ENCODE peak calls at places on chromosomes 16 and 17, in five cellular contexts. H is left lung, V is dorsolateral prefrontal cortex, Z is prostate gland, J is heart left ventricle. P is an unnamed sample.
A peak's percentile ranks its signal among the peaks of the same experiment; 100 is the strongest.

GRCh38 chr16:67814567-67814966 is 7.9 kb downstream of the TSNAXIP1 start:
- DNase-seq in H (no peak), Z (no peak), J (no peak), V (no peak), P (no peak)

GRCh38 chr16:85372627-85373372 is 240.3 kb upstream of the GSE1 start:
- DNase-seq in Z (no peak), J (no peak), V (no peak), H (no peak), P (no peak)

GRCh38 chr16:23962001-23962400 is 126.2 kb downstream of the PRKCB start:
- DNase-seq in Z (no peak), V (no peak), J (no peak), H (no peak), P (no peak)

GRCh38 chr17:58088624-58089023 is 5.4 kb downstream of the DYNLL2 start:
- DNase-seq in V (no peak), J (no peak), H (no peak), Z (no peak), P (no peak)

GRCh38 chr16:19718624-19718965 is 524 bp downstream of the IQCK start:
- DNase-seq in H (no peak), V (no peak), J (no peak), Z (no peak), P (no peak)

GRCh38 chr16:2183671-2184070 is 12.7 kb downstream of the CASKIN1 start:
- DNase-seq in V (no peak), H (no peak), Z (no peak), J (no peak), P (no peak)

GRCh38 chr17:78358538-78359215 is 1.2 kb downstream of the SOCS3 start:
- DNase-seq in H (no peak), V (no peak), J (no peak), Z (no peak), P (no peak)

GRCh38 chr17:2977157-2977556 is 86.2 kb downstream of the OR1D5 start:
- DNase-seq in V (no peak), H (no peak), J (no peak), Z (no peak), P (no peak)

GRCh38 chr16:57720142-57720575 is 15.4 kb upstream of the KATNB1 start:
- DNase-seq in V (peak; percentile 43), J (peak; percentile 52), H (peak; percentile 89), Z (peak; percentile 51), P (peak; percentile 61)

GRCh38 chr17:66805567-66805966 is 29.4 kb upstream of the CACNG5 start:
- DNase-seq in J (no peak), H (no peak), V (no peak), Z (no peak), P (no peak)

GRCh38 chr16:11743308-11744074 is 834 bp upstream of the TXNDC11 start:
- DNase-seq in H (no peak), V (no peak), J (peak; percentile 37), Z (no peak), P (peak; percentile 59)

GRCh38 chr17:2374549-2375285 is 26.1 kb downstream of the MNT start:
- DNase-seq in V (no peak), Z (no peak), H (no peak), J (no peak), P (no peak)

GRCh38 chr17:10772425-10773380 is 31.2 kb downstream of the TMEM238L start:
- DNase-seq in Z (peak; percentile 29), H (no peak), V (no peak), J (no peak), P (no peak)

GRCh38 chr17:18043491-18043890 is 4.3 kb downstream of the GID4 start:
- DNase-seq in H (no peak), V (no peak), J (no peak), Z (no peak), P (no peak)

GRCh38 chr16:65888201-65888600 is 478.3 kb upstream of the CDH5 start:
- DNase-seq in J (no peak), H (no peak), Z (no peak), V (no peak), P (no peak)

GRCh38 chr17:67633751-67634191 is 84.0 kb upstream of the NOL11 start:
- DNase-seq in H (no peak), Z (no peak), J (peak; percentile 47), V (no peak), P (no peak)

GRCh38 chr17:69012895-69013805 is 47.6 kb downstream of the ABCA9 start:
- DNase-seq in V (no peak), Z (no peak), J (no peak), H (no peak), P (no peak)

GRCh38 chr17:34581446-34582184 is 2.2 kb downstream of the TMEM132E start:
- DNase-seq in J (no peak), V (no peak), H (no peak), Z (no peak), P (no peak)

GRCh38 chr16:80974649-80975376 is 31.9 kb downstream of the CMC2 start:
- DNase-seq in H (no peak), V (no peak), Z (no peak), J (peak; percentile 38), P (no peak)

GRCh38 chr17:79438045-79438444 is 172.8 kb downstream of the RBFOX3 start:
- DNase-seq in V (no peak), H (peak; percentile 17), J (no peak), Z (no peak), P (no peak)

GRCh38 chr16:71311553-71312158 is 22.5 kb upstream of the CMTR2 start:
- DNase-seq in J (no peak), H (no peak), V (no peak), Z (no peak), P (no peak)

GRCh38 chr17:55168970-55169687 is 95.6 kb upstream of the HLF start:
- DNase-seq in J (no peak), Z (no peak), H (no peak), V (no peak), P (no peak)

DNA sequence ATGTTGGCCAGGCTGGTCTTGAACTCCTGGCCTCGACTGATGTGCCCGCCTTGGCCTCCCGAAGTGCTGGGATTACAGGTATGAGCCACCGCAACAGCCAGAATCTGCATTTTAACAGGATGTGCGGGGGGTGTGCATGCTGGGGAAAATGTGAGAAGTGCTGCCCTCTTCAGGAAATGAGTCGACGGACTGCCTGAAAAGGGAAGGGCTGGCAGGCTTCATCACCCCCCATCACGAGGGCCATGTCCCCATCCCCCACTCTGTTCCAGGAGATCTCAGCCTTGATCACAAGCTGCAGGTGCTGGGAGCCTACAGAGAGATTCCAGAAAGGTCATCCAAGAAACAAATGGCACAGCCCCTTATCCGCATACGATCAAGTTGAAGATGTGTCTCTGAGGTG is 195.3 kb upstream of the RPL38 start:
- DNase-seq in Z (no peak), H (no peak), V (no peak), J (no peak), P (no peak)
- TF ChIP-seq CTCF in Z (no peak), H (no peak), V (peak; percentile 31), J (no peak), P (no peak)

GRCh38 chr17:75654176-75654575 is 12.8 kb downstream of the RECQL5 start:
- DNase-seq in Z (no peak), V (no peak), H (no peak), J (no peak), P (no peak)
- TF ChIP-seq CTCF in Z (peak; percentile 33), V (peak; percentile 80), H (no peak), J (peak; percentile 35), P (no peak)

DNA sequence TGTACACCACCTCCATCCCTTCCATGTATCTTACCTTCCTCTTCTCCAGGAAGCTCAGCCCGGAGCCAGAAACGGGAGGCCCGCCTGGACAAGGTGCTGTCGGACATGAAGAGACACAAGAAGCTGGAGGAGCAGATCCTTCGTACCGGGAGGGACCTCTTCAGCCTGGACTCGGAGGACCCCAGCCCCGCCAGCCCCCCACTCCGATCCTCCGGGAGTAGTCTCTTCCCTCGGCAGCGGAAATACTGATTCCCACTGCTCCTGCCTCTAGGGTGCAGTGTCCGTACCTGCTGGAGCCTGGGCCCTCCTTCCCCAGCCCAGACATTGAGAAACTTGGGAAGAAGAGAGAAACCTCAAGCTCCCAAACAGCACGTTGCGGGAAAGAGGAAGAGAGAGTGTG is 756 bp upstream of the MVP start:
- DNase-seq in H (no peak), Z (no peak), V (no peak), J (no peak), P (no peak)
- TF ChIP-seq CTCF in H (no peak), Z (no peak), V (no peak), J (no peak), P (no peak)

GRCh38 chr17:4335185-4335584 is 31.3 kb downstream of the UBE2G1 start:
- DNase-seq in H (no peak), J (no peak), Z (no peak), V (no peak), P (no peak)
- TF ChIP-seq CTCF in H (no peak), J (no peak), Z (no peak), V (no peak), P (no peak)

DNA sequence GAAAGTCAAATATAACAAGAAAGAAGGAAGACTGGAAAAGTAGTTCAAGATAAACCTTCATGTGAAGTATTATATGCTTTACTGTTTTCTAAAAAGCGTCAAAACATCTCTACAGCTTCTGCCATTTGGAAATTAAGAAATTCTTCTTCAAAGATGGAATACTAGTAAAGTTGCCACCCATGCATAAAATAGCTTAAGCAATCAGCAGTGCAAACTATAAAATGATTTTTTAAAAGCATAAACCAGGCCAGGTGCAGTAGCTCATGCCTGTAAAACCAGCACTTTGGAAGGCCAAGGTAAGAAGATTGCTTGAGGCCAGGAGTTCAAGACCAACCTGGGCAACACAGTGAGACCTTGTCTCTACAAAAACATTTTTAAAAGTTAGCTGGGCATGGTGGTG is 68.2 kb downstream of the USP32 start:
- DNase-seq in Z (no peak), H (no peak), J (no peak), V (no peak), P (no peak)
- TF ChIP-seq CTCF in Z (no peak), H (no peak), J (no peak), V (no peak), P (no peak)

DNA sequence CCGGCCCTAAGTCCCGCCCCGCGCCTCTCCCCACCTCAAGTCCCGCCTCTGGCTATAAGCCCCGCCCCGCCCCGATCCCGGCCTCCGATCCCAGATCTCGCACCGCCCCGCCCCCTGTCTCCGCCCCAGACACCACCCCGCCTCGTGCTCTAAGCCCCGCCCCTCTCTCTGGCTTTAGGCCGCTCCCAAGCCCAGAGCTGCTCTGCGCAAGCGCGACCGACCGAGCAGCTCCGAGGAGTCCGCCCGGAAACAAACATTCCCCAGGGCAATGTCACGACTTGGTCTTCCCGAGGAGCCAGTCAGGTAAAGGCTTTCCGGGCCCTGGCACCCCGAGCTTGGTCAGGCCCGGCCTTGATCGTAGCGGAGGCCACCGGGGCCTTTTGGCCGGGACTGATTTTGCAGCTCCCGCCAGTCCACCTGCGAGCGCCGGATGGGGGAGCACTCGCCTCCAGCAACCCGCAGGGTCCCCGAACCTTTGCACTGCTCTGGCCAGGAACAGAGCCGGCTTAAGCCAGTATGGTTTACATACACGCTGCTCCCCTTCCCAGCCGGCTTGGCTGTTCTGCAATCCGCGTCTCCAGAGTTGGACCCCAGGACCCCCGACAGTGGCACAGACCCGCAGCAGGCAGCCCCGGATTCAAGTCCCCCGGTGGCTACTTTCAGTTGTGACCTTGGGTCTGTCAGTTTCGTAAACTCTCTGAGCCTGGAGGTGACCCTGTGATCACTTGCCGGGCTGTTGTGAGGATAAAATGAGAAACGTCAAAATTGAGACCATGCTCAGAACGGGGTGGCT is at the start of gene NUDT7:
- DNase-seq in H (peak; percentile 100), Z (peak; percentile 99), J (peak; percentile 99), V (peak; percentile 96), P (peak; percentile 69)
- TF ChIP-seq CTCF in H (no peak), Z (peak; percentile 29), J (peak; percentile 46), V (peak; percentile 67), P (no peak)

DNA sequence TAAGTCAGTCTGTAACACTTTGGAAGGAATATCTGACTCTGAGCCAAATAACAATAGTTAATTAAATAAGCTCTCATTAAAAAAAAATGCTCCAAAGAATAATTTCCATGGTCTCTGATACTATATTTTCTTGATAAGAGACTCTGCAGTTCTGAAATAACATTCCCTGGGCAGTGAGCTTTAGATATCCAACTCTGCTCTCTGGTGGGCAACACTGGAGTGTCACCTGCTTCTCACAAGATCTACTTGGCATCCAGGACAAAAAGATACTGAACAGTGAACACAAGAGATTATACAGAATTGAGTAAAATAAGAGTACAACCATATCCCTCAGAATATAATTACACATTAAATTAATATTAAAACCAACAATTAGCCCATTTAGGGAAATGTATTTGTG is 13.7 kb downstream of the BLMH start:
- DNase-seq in H (no peak), Z (no peak), J (no peak), V (no peak), P (no peak)
- TF ChIP-seq CTCF in H (peak; percentile 34), Z (peak; percentile 37), J (peak; percentile 63), V (peak; percentile 56), P (peak; percentile 45)

P was measured in natural killer cell.